ENCODE peak calls at places on chromosomes 7 and 10, in four cellular contexts. Z is right cardiac atrium, J is M059J, I is substantia nigra. Q is an unnamed sample.

GRCh38 chr10:129888784-129889616 is 75.1 kb downstream of the EBF3 start:
- DNase-seq in Z (peak; percentile 87), J (peak; percentile 7), I (peak; percentile 2), Q (no peak)

GRCh38 chr10:36494386-36494785 is 631.0 kb upstream of the ANKRD30A start:
- DNase-seq in Z (no peak), J (peak; percentile 84), I (no peak), Q (no peak)

GRCh38 chr7:19834566-19834965 is 61.1 kb upstream of the TMEM196 start:
- DNase-seq in Z (no peak), J (peak; percentile 69), I (no peak), Q (no peak)

GRCh38 chr10:16957038-16957437 is 139.8 kb upstream of the RSU1 start:
- DNase-seq in Z (no peak), J (no peak), I (no peak), Q (no peak)

GRCh38 chr7:11524476-11525398 is 307.3 kb downstream of the THSD7A start:
- DNase-seq in Z (no peak), J (no peak), I (no peak), Q (no peak)

GRCh38 chr7:23377134-23377533 is 78.0 kb downstream of the MALSU1 start:
- DNase-seq in Z (no peak), J (peak; percentile 63), I (no peak), Q (no peak)

GRCh38 chr7:141126107-141126506 is 52.2 kb downstream of the TMEM178B start:
- DNase-seq in Z (no peak), J (no peak), I (no peak), Q (no peak)

GRCh38 chr10:130635528-130635927 is 499.3 kb downstream of the GLRX3 start:
- DNase-seq in Z (no peak), J (no peak), I (no peak), Q (no peak)

GRCh38 chr7:158000160-158000559 is 587.5 kb downstream of the PTPRN2 start:
- DNase-seq in Z (no peak), J (peak; percentile 56), I (no peak), Q (no peak)

GRCh38 chr10:21927601-21928000 is 75.9 kb downstream of the DNAJC1 start:
- DNase-seq in Z (no peak), J (no peak), I (no peak), Q (no peak)

GRCh38 chr7:6384327-6384726 is 63.4 kb downstream of the DAGLB start:
- DNase-seq in Z (no peak), J (no peak), I (no peak), Q (no peak)

Q was measured in nucleus accumbens.